ENCODE peak calls at places on chromosome 3, in five cellular contexts. I is AG09319, Z is psoas muscle, V is H54, N is activated T-cell treated with anti-CD3 and anti-CD28 coated beads for 24 hours. M is an unnamed sample.
A peak's percentile ranks its signal among the peaks of the same experiment; 100 is the strongest.

GRCh38 chr3:186642014-186642413 is 1.8 kb downstream of the FETUB start:
- DNase-seq in N (no peak), V (no peak), Z (no peak), I (no peak), M (no peak)

GRCh38 chr3:75262661-75263060 is 401.5 kb upstream of the FRG2C start:
- DNase-seq in Z (no peak), V (no peak), N (no peak), I (no peak), M (no peak)

GRCh38 chr3:126259411-126260391 is 79.3 kb upstream of the ALDH1L1 start:
- DNase-seq in Z (peak; percentile 66), N (no peak), V (no peak), I (peak; percentile 8), M (no peak)

GRCh38 chr3:54139630-54140029 is 17.3 kb downstream of the CACNA2D3 start:
- DNase-seq in Z (no peak), N (no peak), I (no peak), V (no peak), M (no peak)

GRCh38 chr3:17740703-17741102 is 1.7 kb downstream of the TBC1D5 start:
- DNase-seq in Z (no peak), V (peak; percentile 37), I (no peak), N (no peak), M (no peak)

GRCh38 chr3:41836360-41837134 is 125.4 kb downstream of the ULK4 start:
- DNase-seq in I (no peak), Z (no peak), N (no peak), V (peak; percentile 7), M (no peak)

GRCh38 chr3:180447156-180447555 is 154.8 kb upstream of the TTC14 start:
- DNase-seq in Z (no peak), I (no peak), V (no peak), N (no peak), M (no peak)

GRCh38 chr3:169929830-169930519 is 18.6 kb downstream of the SAMD7 start:
- DNase-seq in Z (no peak), N (no peak), I (no peak), V (no peak), M (no peak)

GRCh38 chr3:109927726-109928125 is 590.4 kb upstream of the DPPA4 start:
- DNase-seq in V (no peak), N (no peak), Z (no peak), I (no peak), M (no peak)

GRCh38 chr3:115359507-115359906 is 212.4 kb upstream of the ZBTB20 start:
- DNase-seq in V (no peak), N (no peak), Z (no peak), I (no peak), M (no peak)

GRCh38 chr3:34196914-34197313 is 398.5 kb downstream of the PDCD6IP start:
- DNase-seq in I (no peak), N (no peak), Z (no peak), V (no peak), M (no peak)

GRCh38 chr3:111538687-111539086 is 3.3 kb upstream of the CD96 start:
- DNase-seq in V (no peak), Z (no peak), I (no peak), N (no peak), M (no peak)

GRCh38 chr3:129961142-129961541 is 13.4 kb upstream of the TRH start:
- DNase-seq in Z (no peak), N (no peak), I (no peak), V (no peak), M (no peak)

GRCh38 chr3:188152660-188153497 is 1.1 kb upstream of the LPP start:
- DNase-seq in V (peak; percentile 40), Z (peak; percentile 51), N (no peak), I (peak; percentile 45), M (no peak)

GRCh38 chr3:48594431-48595049 is 589 bp downstream of the COL7A1 start:
- DNase-seq in Z (no peak), I (no peak), V (no peak), N (no peak), M (peak; percentile 36)

GRCh38 chr3:138009476-138010272 is at the start of gene CLDN18:
- DNase-seq in I (no peak), Z (no peak), N (no peak), V (no peak), M (no peak)

GRCh38 chr3:65596511-65597224 is 442.1 kb downstream of the MAGI1 start:
- DNase-seq in Z (no peak), I (no peak), V (no peak), N (no peak), M (no peak)

GRCh38 chr3:139123377-139124095 is 78.8 kb upstream of the PRR23C start:
- DNase-seq in V (no peak), N (no peak), Z (no peak), I (no peak), M (peak; percentile 30)

GRCh38 chr3:180320631-180321030 is 281.3 kb upstream of the TTC14 start:
- DNase-seq in N (no peak), I (no peak), Z (no peak), V (no peak), M (no peak)

GRCh38 chr3:42823351-42823750 is 14.1 kb downstream of the ACKR2 start:
- DNase-seq in I (no peak), Z (no peak), N (no peak), V (no peak), M (no peak)

GRCh38 chr3:120435621-120436020 is 15.2 kb downstream of the FSTL1 start:
- DNase-seq in V (no peak), Z (no peak), I (no peak), N (no peak), M (no peak)

GRCh38 chr3:140655678-140656077 is 22.2 kb upstream of the TRIM42 start:
- DNase-seq in N (no peak), I (no peak), V (no peak), Z (no peak), M (no peak)

GRCh38 chr3:11807651-11808050 is 39.0 kb downstream of the TAMM41 start:
- DNase-seq in I (no peak), Z (no peak), V (no peak), N (no peak), M (peak; percentile 79)

GRCh38 chr3:79255292-79255691 is 512.5 kb downstream of the ROBO1 start:
- DNase-seq in Z (no peak), V (no peak), I (no peak), N (no peak), M (no peak)

GRCh38 chr3:46864051-46864881 is 1.0 kb upstream of the MYL3 start:
- DNase-seq in V (no peak), Z (peak; percentile 22), N (no peak), I (no peak), M (no peak)

GRCh38 chr3:14344351-14344750 is 58.1 kb upstream of the SLC6A6 start:
- DNase-seq in Z (no peak), I (no peak), V (no peak), N (no peak), M (no peak)

GRCh38 chr3:128173241-128173640 is 20.0 kb downstream of the EEFSEC start:
- DNase-seq in Z (no peak), V (no peak), I (no peak), N (no peak), M (no peak)

GRCh38 chr3:123372789-123373534 is 75.9 kb downstream of the ADCY5 start:
- DNase-seq in I (no peak), V (no peak), N (no peak), Z (no peak), M (no peak)

GRCh38 chr3:186828340-186828739 is 14.2 kb upstream of the ADIPOQ start:
- DNase-seq in N (no peak), V (no peak), Z (no peak), I (no peak), M (no peak)

GRCh38 chr3:123338021-123338619 is 110.8 kb downstream of the ADCY5 start:
- DNase-seq in I (no peak), N (no peak), Z (no peak), V (no peak), M (no peak)

GRCh38 chr3:62567097-62568021 is 194.0 kb upstream of the FEZF2 start:
- DNase-seq in Z (peak; percentile 26), V (peak; percentile 38), I (peak; percentile 71), N (no peak), M (peak; percentile 60)

GRCh38 chr3:63481627-63482026 is 170.8 kb upstream of the SNTN start:
- DNase-seq in I (no peak), N (no peak), Z (no peak), V (no peak), M (no peak)

GRCh38 chr3:197718904-197719303 is 17.8 kb downstream of the RUBCN start:
- DNase-seq in N (no peak), Z (no peak), I (no peak), V (peak; percentile 71), M (peak; percentile 67)